ENCODE peak calls at places on chromosomes 4 and X, in six cellular contexts. T, M, P, R, H and Y are unnamed samples.

GRCh38 chrX:47145408-47146120 is 543 bp downstream of the RBM10 start:
- DNase-seq in T (no peak), P (peak), M (no peak), R (no peak), H (no peak), Y (no peak)

GRCh38 chr4:23122666-23123400 is 430.1 kb downstream of the GBA3 start:
- DNase-seq in P (no peak), H (no peak), M (no peak), R (no peak), T (no peak), Y (no peak)

GRCh38 chrX:46400530-46400929 is 144.7 kb downstream of the ZNF674 start:
- DNase-seq in T (peak), H (no peak), M (no peak), P (no peak), R (no peak), Y (no peak)

GRCh38 chr4:1595789-1596325 is 88.3 kb downstream of the FAM53A start:
- DNase-seq in H (no peak), R (peak), P (no peak), T (no peak), M (no peak), Y (no peak)

GRCh38 chr4:80182237-80182866 is 15.0 kb upstream of the PRDM8 start:
- DNase-seq in R (no peak), T (no peak), P (no peak), H (no peak), M (no peak), Y (no peak)

GRCh38 chr4:107183155-107183774 is 147.2 kb upstream of the DKK2 start:
- DNase-seq in T (peak), P (no peak), H (no peak), R (no peak), M (peak), Y (peak)

GRCh38 chrX:99820197-99820596 is 589.9 kb downstream of the PCDH19 start:
- DNase-seq in H (no peak), R (no peak), T (no peak), M (no peak), P (no peak), Y (no peak)

GRCh38 chr4:10077492-10078335 is 38.9 kb downstream of the WDR1 start:
- DNase-seq in H (no peak), P (peak), T (no peak), M (no peak), R (peak), Y (no peak)

GRCh38 chr4:55407119-55407518 is 11.4 kb downstream of the TMEM165 start:
- DNase-seq in M (no peak), R (no peak), H (no peak), T (no peak), P (no peak), Y (no peak)

GRCh38 chrX:9342581-9343051 is 122.2 kb upstream of the TBL1X start:
- DNase-seq in P (peak), H (peak), T (no peak), R (peak), M (peak), Y (peak)

GRCh38 chrX:9341305-9342201 is 123.3 kb upstream of the TBL1X start:
- DNase-seq in H (peak), M (peak), P (peak), R (peak), T (no peak), Y (peak)

GRCh38 chrX:9338986-9339385 is 125.9 kb upstream of the TBL1X start:
- DNase-seq in P (no peak), M (no peak), H (no peak), R (no peak), T (no peak), Y (no peak)

GRCh38 chrX:9339603-9340569 is 125.0 kb upstream of the TBL1X start:
- DNase-seq in M (no peak), H (peak), P (peak), R (no peak), T (no peak), Y (no peak)

DNA sequence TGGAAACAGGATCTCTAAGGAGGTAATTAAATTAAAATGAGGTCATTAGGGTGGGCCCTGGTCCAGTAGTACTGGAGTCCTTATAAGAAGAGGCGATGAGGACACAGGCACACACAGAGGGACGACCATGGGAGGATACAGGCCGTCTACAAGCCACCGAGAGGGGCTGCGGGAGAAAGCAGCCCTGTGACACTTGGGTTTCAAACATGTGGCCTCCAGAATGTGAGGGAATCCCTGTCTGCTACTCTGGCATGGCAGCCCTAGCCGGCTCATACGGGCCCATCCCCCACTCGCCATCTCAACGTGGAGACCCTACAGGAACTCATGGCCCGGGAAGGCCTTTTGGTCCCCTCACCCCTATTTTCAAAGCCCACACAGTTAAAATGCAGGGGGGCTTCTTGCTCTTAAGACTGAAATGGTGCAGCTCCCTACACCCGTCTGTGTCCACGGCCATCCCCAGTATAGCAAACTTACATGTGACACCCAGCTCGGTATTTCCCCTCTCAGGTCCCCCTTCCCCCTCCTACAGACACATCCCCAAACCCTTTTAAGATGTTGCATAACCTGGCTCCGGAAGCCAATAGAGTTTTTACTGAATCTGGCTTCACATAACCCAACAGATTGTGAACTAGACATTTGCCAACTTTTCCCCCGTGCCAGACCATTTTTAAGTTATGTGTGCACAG is 124.1 kb upstream of the TBL1X start:
- DNase-seq in T (no peak), H (peak), M (peak), R (no peak), P (peak), Y (peak)
- H3K4me3 ChIP-seq in T (no peak), H (no peak), M (no peak), R (peak), P (no peak), Y (peak)

GRCh38 chr4:180059216-180059881 is 2183.9 kb upstream of the TENM3 start:
- DNase-seq in M (no peak), T (no peak), P (no peak), R (peak), H (no peak), Y (no peak)

GRCh38 chr4:180057891-180058643 is 2185.1 kb upstream of the TENM3 start:
- DNase-seq in P (no peak), T (peak), M (peak), H (no peak), R (peak), Y (peak)

GRCh38 chr4:180057198-180057821 is 2185.9 kb upstream of the TENM3 start:
- DNase-seq in H (no peak), T (no peak), P (no peak), R (no peak), M (no peak), Y (no peak)

GRCh38 chr4:180058731-180059215 is 2184.4 kb upstream of the TENM3 start:
- DNase-seq in R (peak), P (no peak), H (no peak), T (peak), M (peak), Y (peak)

GRCh38 chr4:180060159-180060889 is 2182.9 kb upstream of the TENM3 start:
- DNase-seq in R (no peak), H (no peak), M (peak), P (no peak), T (no peak), Y (no peak)
- TF ChIP-seq CTCF in R (no peak), H (no peak), M (no peak), P (no peak), T (peak), Y (no peak)

GRCh38 chr4:25881187-25881586 is 18.4 kb upstream of the SEL1L3 start:
- DNase-seq in H (no peak), P (no peak), T (no peak), M (no peak), R (no peak), Y (no peak)

GRCh38 chr4:25879091-25879584 is 16.4 kb upstream of the SEL1L3 start:
- DNase-seq in M (no peak), R (no peak), P (no peak), H (no peak), T (no peak), Y (no peak)

GRCh38 chr4:25878676-25879075 is 15.9 kb upstream of the SEL1L3 start:
- DNase-seq in R (no peak), H (no peak), T (no peak), P (no peak), M (no peak), Y (no peak)

GRCh38 chr4:25879991-25880641 is 17.3 kb upstream of the SEL1L3 start:
- DNase-seq in R (no peak), M (peak), H (no peak), P (no peak), T (no peak), Y (peak)

DNA sequence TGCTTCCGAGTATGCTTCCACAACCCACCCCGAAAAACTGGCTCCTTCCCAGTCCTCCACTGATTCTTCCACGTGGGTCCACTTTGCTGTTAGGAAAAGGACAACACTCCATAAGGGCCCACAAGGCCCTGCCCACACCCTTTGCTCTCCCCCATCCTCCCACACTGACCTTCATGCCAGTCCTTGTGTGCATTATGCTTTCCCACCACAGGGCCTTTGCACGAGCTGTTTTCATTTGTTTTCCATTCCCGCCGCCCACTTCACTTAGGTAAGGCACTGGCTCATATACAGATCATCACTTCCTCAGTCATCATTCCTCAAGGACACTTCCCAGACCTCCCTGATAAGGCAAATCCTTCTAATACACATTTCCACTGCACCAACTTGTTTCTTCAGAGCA is 16.8 kb upstream of the SEL1L3 start:
- DNase-seq in T (no peak), H (no peak), M (no peak), R (no peak), P (no peak), Y (peak)
- H3K4me3 ChIP-seq in T (no peak), H (no peak), M (no peak), R (no peak), P (no peak), Y (no peak)

GRCh38 chr4:65028592-65028991 is 619.3 kb upstream of the TECRL start:
- DNase-seq in T (no peak), M (no peak), R (no peak), P (no peak), H (no peak), Y (no peak)

GRCh38 chr4:65033899-65034298 is 624.6 kb upstream of the TECRL start:
- DNase-seq in H (no peak), R (no peak), T (no peak), P (no peak), M (peak), Y (peak)
- TF ChIP-seq CTCF in H (no peak), R (no peak), T (no peak), P (no peak), M (peak), Y (peak)

DNA sequence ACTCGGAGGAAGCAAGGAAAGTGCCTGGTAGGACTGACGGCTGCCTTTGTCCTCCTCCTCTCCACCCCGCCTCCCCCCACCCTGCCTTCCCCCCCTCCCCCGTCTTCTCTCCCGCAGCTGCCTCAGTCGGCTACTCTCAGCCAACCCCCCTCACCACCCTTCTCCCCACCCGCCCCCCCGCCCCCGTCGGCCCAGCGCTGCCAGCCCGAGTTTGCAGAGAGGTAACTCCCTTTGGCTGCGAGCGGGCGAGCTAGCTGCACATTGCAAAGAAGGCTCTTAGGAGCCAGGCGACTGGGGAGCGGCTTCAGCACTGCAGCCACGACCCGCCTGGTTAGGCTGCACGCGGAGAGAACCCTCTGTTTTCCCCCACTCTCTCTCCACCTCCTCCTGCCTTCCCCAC is 460 bp downstream of the AR start:
- DNase-seq in R (peak), H (no peak), P (peak), M (no peak), T (no peak), Y (peak)
- H3K4me3 ChIP-seq in R (peak), H (peak), P (peak), M (peak), T (no peak), Y (peak)

DNA sequence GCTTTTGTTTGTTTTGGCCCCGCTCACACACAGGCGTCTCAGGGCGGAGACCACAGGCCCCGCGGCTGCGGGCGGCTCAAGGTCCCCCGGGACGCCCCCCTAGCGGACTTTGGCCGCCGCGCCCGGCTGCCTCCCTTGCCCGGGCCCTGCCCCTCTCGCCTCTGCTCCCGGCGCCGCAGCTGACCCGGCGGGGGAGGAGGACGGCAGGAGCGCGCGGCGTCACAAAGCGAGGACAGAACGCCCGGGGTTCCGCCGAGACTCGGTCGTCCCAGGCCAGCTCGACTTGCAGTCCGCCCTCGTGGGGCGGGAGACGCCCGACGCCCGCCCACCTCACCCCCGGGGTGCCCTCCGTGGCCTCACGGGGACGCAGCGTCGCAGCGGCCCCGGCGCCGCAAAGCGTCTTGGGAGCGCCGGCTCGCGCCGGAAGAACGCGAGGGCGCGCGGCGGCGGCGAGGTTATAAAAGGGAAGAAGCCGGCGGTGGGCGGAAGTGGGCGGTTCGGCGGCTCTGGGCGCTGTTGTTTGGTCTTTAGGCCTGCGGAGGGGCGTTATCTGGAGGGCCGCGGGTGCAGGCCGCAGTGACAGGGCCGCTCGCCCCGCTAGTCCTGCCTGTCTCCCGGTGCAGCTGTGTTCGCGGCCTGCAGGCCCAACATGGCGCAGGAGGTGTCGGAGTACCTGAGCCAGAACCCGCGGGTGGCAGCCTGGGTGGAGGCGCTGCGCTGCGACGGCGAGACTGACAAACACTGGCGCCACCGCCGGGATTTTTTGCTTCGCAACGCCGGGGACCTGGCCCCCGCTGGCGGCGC is at the start of gene CDKN2AIP:
- DNase-seq in R (peak), T (peak), M (peak), H (peak), P (peak), Y (peak)
- TF ChIP-seq CTCF in R (no peak), T (peak), M (peak), H (no peak), P (no peak), Y (no peak)